ENCODE peak calls at places on chromosomes 1 and 21, in seven cellular contexts. M is omental fat pad, J is tibial nerve, L is GM20000, K is EL, A is GDM1, Z is fibroblast of mammary gland. R is an unnamed sample.

GRCh38 chr1:42259059-42259738 is 75.8 kb downstream of the FOXJ3 start:
- DNase-seq in L (peak), K (peak), Z (peak), A (no peak), J (no peak), M (no peak), R (no peak)

GRCh38 chr1:53395671-53396215 is 63.5 kb upstream of the DMRTB1 start:
- DNase-seq in M (no peak), Z (no peak), A (no peak), L (no peak), K (no peak), J (no peak), R (no peak)

GRCh38 chr1:229941160-229941559 is 125.9 kb upstream of the GALNT2 start:
- DNase-seq in M (no peak), J (no peak), A (no peak), Z (no peak), K (no peak), L (no peak), R (no peak)

GRCh38 chr1:22078133-22078532 is 25.6 kb downstream of the CDC42 start:
- DNase-seq in M (no peak), K (no peak), J (no peak), Z (no peak), L (no peak), A (no peak), R (no peak)

GRCh38 chr1:70863256-70863655 is 184.4 kb downstream of the PTGER3 start:
- DNase-seq in Z (peak), J (no peak), K (no peak), A (no peak), M (no peak), L (no peak), R (no peak)

GRCh38 chr21:34989337-34990151 is 59.6 kb downstream of the RUNX1 start:
- DNase-seq in L (peak), K (no peak), A (no peak), M (no peak), Z (peak), J (no peak), R (no peak)

GRCh38 chr1:33928256-33928655 is 64.4 kb downstream of the HMGB4 start:
- DNase-seq in A (no peak), L (no peak), J (no peak), M (no peak), Z (peak), K (no peak), R (no peak)

GRCh38 chr1:41021526-41022308 is at the start of gene SLFNL1:
- DNase-seq in M (no peak), K (peak), L (no peak), J (no peak), Z (no peak), A (no peak), R (no peak)

GRCh38 chr21:36545776-36546511 is 66.0 kb upstream of the CLDN14 start:
- DNase-seq in M (no peak), K (no peak), A (no peak), J (no peak), L (no peak), Z (peak), R (no peak)

GRCh38 chr1:184881941-184882648 is 92.2 kb downstream of the NIBAN1 start:
- DNase-seq in J (no peak), K (no peak), A (no peak), Z (peak), M (no peak), L (no peak), R (no peak)

GRCh38 chr1:67648582-67649326 is 36.2 kb upstream of the GADD45A start:
- DNase-seq in J (no peak), M (no peak), Z (no peak), A (no peak), K (no peak), L (no peak), R (no peak)

GRCh38 chr1:29490204-29490934 is 254.0 kb downstream of the PTPRU start:
- DNase-seq in L (no peak), K (no peak), A (no peak), M (no peak), Z (no peak), J (no peak), R (no peak)

GRCh38 chr1:110508038-110508437 is 10.9 kb downstream of the KCNA10 start:
- DNase-seq in J (peak), M (no peak), A (no peak), K (peak), L (peak), Z (no peak), R (no peak)

GRCh38 chr1:5503556-5504363 is 488.5 kb downstream of the NPHP4 start:
- DNase-seq in L (no peak), Z (no peak), M (no peak), K (no peak), J (no peak), A (no peak), R (no peak)

GRCh38 chr1:220487297-220487820 is 40.6 kb upstream of the MARK1 start:
- DNase-seq in K (peak), A (no peak), Z (peak), J (no peak), L (no peak), M (no peak), R (peak)

GRCh38 chr21:42913461-42913860 is 12.0 kb downstream of the ERVH48-1 start:
- DNase-seq in L (no peak), A (no peak), Z (peak), J (no peak), M (no peak), K (no peak), R (no peak)

GRCh38 chr1:56335394-56335793 is 244.0 kb downstream of the PLPP3 start:
- DNase-seq in Z (no peak), A (no peak), M (no peak), L (no peak), K (no peak), J (no peak), R (no peak)

R was measured in epithelial cell of prostate.